ENCODE peak calls at places on chromosomes 2 and 18, in five cellular contexts. O, X, Q, Y and I are unnamed samples. For H3K27me3, the result is how much of the 10 kb centered on the place peaks cover.

GRCh38 chr2:70328921-70329561 is 27.2 kb upstream of the FAM136A start:
- DNase-seq in O (no peak), X (peak), Q (no peak), Y (no peak), I (peak)

GRCh38 chr18:74450626-74451025 is 6.5 kb downstream of the DIPK1C start:
- DNase-seq in Y (no peak), O (peak), X (no peak), Q (no peak), I (no peak)

GRCh38 chr2:9138507-9139085 is 68.0 kb upstream of the ASAP2 start:
- DNase-seq in X (no peak), Y (peak), O (no peak), Q (no peak), I (no peak)

GRCh38 chr2:187982668-187983067 is 309.0 kb upstream of the GULP1 start:
- DNase-seq in Y (no peak), Q (no peak), X (no peak), O (peak), I (no peak)

GRCh38 chr2:144582651-144583361 is 62.9 kb upstream of the ZEB2 start:
- DNase-seq in O (no peak), Q (no peak), Y (no peak), X (no peak), I (no peak)

GRCh38 chr2:169080250-169081035 is 11.1 kb downstream of the DHRS9 start:
- DNase-seq in Q (no peak), Y (no peak), O (no peak), X (no peak), I (no peak)

GRCh38 chr2:69082430-69082997 is 69.5 kb downstream of the ANTXR1 start:
- DNase-seq in Q (no peak), X (peak), O (peak), Y (no peak), I (peak)

GRCh38 chr2:72136349-72136748 is 11.3 kb downstream of the CYP26B1 start:
- DNase-seq in O (peak), Q (no peak), X (no peak), Y (no peak), I (no peak)

GRCh38 chr2:129698593-129698992 is 280.9 kb upstream of the RAB6C start:
- DNase-seq in Q (no peak), X (no peak), Y (no peak), O (no peak), I (no peak)

GRCh38 chr2:43169091-43169936 is 57.1 kb downstream of the ZFP36L2 start:
- DNase-seq in O (peak), X (peak), Q (peak), Y (no peak), I (peak)

GRCh38 chr2:241762933-241763369 is 13.7 kb upstream of the GAL3ST2 start:
- DNase-seq in Y (no peak), O (no peak), X (no peak), Q (peak), I (no peak)

GRCh38 chr18:37364237-37364636 is 201.4 kb downstream of the CELF4 start:
- DNase-seq in Y (no peak), O (peak), Q (no peak), X (peak), I (peak)

GRCh38 chr18:68532328-68532885 is 182.5 kb downstream of the TMX3 start:
- DNase-seq in X (no peak), Y (no peak), Q (no peak), O (no peak), I (no peak)

GRCh38 chr2:34365512-34365911 is 766.4 kb upstream of the FAM98A start:
- DNase-seq in Y (no peak), X (no peak), Q (no peak), O (no peak), I (no peak)

GRCh38 chr2:172246649-172247048 is 143.9 kb upstream of the DLX2 start:
- DNase-seq in Q (no peak), O (no peak), Y (no peak), X (no peak), I (no peak)

GRCh38 chr2:236606023-236606422 is 36.4 kb downstream of the ACKR3 start:
- DNase-seq in O (no peak), X (no peak), Y (no peak), Q (no peak), I (no peak)

GRCh38 chr2:236607471-236608307 is 38.1 kb downstream of the ACKR3 start:
- DNase-seq in Y (peak), X (no peak), Q (peak), O (no peak), I (no peak)

GRCh38 chr2:236608710-236609109 is 39.1 kb downstream of the ACKR3 start:
- DNase-seq in X (no peak), O (no peak), Y (no peak), Q (no peak), I (no peak)

GRCh38 chr2:236610991-236611821 is 41.6 kb downstream of the ACKR3 start:
- DNase-seq in O (no peak), Y (no peak), Q (no peak), X (no peak), I (no peak)

DNA sequence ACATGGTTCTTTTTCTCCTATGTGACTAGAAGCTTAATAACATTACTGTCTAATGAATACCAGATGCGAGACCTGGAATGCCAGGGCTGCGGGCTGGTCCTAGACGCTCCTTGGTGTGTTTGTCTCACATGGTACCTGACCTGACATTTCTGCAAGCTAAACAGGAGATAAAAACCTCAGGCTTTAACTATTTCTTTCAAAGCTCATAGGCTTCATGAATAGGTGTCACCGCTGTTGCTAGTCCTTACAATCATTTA is 38.6 kb downstream of the ACKR3 start:
- DNase-seq in Y (no peak), Q (no peak), X (no peak), O (no peak), I (no peak)
- H3K27me3 ChIP-seq in Y (under half), Q (under half), X (under half), O (under half), I (under half)

DNA sequence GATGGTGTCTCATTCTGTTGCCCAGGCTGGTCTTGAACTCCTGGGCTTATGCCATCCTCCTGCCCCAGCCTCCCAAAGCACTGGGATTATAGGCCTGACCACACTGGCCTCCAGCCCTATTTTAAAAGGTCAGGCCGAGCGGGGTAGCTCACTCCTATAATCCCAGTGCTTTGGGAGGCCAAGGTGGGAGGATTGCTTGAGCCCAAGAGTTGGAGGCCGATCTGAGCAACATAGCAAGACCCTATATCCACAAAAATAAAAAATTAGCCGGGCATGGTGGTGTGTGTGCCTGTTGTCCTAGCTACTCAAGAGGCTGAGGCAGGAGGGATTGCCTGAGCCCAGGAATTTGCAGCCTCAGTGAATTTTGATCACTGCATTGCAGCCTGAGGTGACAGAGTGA is 3.9 kb downstream of the CAB39 start:
- DNase-seq in X (no peak), Y (no peak), O (no peak), Q (no peak), I (no peak)
- H3K27ac ChIP-seq in X (no peak), Y (no peak), O (no peak), Q (no peak), I (no peak)

GRCh38 chr2:100248971-100249370 is 73.3 kb downstream of the LONRF2 start:
- DNase-seq in O (no peak), Q (no peak), X (no peak), Y (no peak), I (no peak)
- H3K4me3 ChIP-seq in O (no peak), Q (no peak), X (no peak), Y (no peak), I (no peak)

GRCh38 chr2:113284481-113284880 is 5.8 kb upstream of the PAX8 start:
- DNase-seq in X (no peak), Q (no peak), O (no peak), Y (no peak), I (no peak)
- H3K27me3 ChIP-seq in X (under half), Q (under half), O (under half), Y (under half), I (under half)